ENCODE peak calls at places on chromosomes 3 and 15, in four cellular contexts. One of them, this sample, is unnamed.

GRCh38 chr3:133447751-133448477 is 48.1 kb downstream of the BFSP2 start:
- DNase-seq in GM23248: no peak
- DNase-seq in foreskin keratinocyte: no peak
- DNase-seq in tibial artery: no peak
- DNase-seq in this sample: no peak

GRCh38 chr15:45268135-45268534 is 16.1 kb downstream of the SLC28A2 start:
- DNase-seq in GM23248: no peak
- DNase-seq in foreskin keratinocyte: no peak
- DNase-seq in tibial artery: no peak
- DNase-seq in this sample: no peak

GRCh38 chr3:134334901-134335280 is 39.4 kb downstream of the AMOTL2 start:
- DNase-seq in GM23248: no peak
- DNase-seq in foreskin keratinocyte: no peak
- DNase-seq in tibial artery: peak; percentile 28
- DNase-seq in this sample: no peak

GRCh38 chr3:63960048-63960711 is 48.0 kb upstream of the SCAANT1 start:
- DNase-seq in GM23248: peak; percentile 85
- DNase-seq in foreskin keratinocyte: no peak
- DNase-seq in tibial artery: peak; percentile 76
- DNase-seq in this sample: peak; percentile 67

GRCh38 chr3:140834266-140835037 is 107.2 kb upstream of the SLC25A36 start:
- DNase-seq in GM23248: peak; percentile 38
- DNase-seq in foreskin keratinocyte: peak; percentile 32
- DNase-seq in tibial artery: no peak
- DNase-seq in this sample: peak; percentile 10

GRCh38 chr15:66269326-66270090 is 16.0 kb upstream of the MEGF11 start:
- DNase-seq in GM23248: peak; percentile 44
- DNase-seq in foreskin keratinocyte: peak; percentile 41
- DNase-seq in tibial artery: no peak
- DNase-seq in this sample: no peak

GRCh38 chr3:172634948-172635347 is 75.9 kb downstream of the NCEH1 start:
- DNase-seq in GM23248: no peak
- DNase-seq in foreskin keratinocyte: no peak
- DNase-seq in tibial artery: no peak
- DNase-seq in this sample: no peak

GRCh38 chr15:49492834-49493233 is 69.8 kb downstream of the FGF7 start:
- DNase-seq in GM23248: peak; percentile 92
- DNase-seq in foreskin keratinocyte: peak; percentile 72
- DNase-seq in tibial artery: no peak
- DNase-seq in this sample: no peak

GRCh38 chr3:16869606-16870005 is 15.1 kb upstream of the PLCL2 start:
- DNase-seq in GM23248: peak; percentile 34
- DNase-seq in foreskin keratinocyte: no peak
- DNase-seq in tibial artery: no peak
- DNase-seq in this sample: no peak

GRCh38 chr3:161171639-161172552 is 49.2 kb upstream of the NMD3 start:
- DNase-seq in GM23248: peak; percentile 18
- DNase-seq in foreskin keratinocyte: no peak
- DNase-seq in tibial artery: no peak
- DNase-seq in this sample: no peak

GRCh38 chr15:74933573-74933972 is 4.3 kb downstream of the COX5A start:
- DNase-seq in GM23248: no peak
- DNase-seq in foreskin keratinocyte: no peak
- DNase-seq in tibial artery: no peak
- DNase-seq in this sample: no peak

GRCh38 chr3:78140866-78141658 is 1101.2 kb downstream of the ROBO2 start:
- DNase-seq in GM23248: peak; percentile 16
- DNase-seq in foreskin keratinocyte: peak; percentile 82
- DNase-seq in tibial artery: no peak
- DNase-seq in this sample: no peak

GRCh38 chr3:183085634-183086390 is 13.5 kb downstream of the MCCC1 start:
- DNase-seq in GM23248: peak; percentile 26
- DNase-seq in foreskin keratinocyte: no peak
- DNase-seq in tibial artery: no peak
- DNase-seq in this sample: no peak

GRCh38 chr3:174532776-174533175 is 326.4 kb upstream of the NAALADL2 start:
- DNase-seq in GM23248: no peak
- DNase-seq in foreskin keratinocyte: no peak
- DNase-seq in tibial artery: no peak
- DNase-seq in this sample: no peak

GRCh38 chr3:114411292-114411691 is 117.5 kb downstream of the TIGIT start:
- DNase-seq in GM23248: peak; percentile 68
- DNase-seq in foreskin keratinocyte: no peak
- DNase-seq in tibial artery: no peak
- DNase-seq in this sample: no peak

GRCh38 chr15:59147666-59148065 is 42.7 kb downstream of the CCNB2 start:
- DNase-seq in GM23248: no peak
- DNase-seq in foreskin keratinocyte: no peak
- DNase-seq in tibial artery: no peak
- DNase-seq in this sample: no peak

GRCh38 chr3:53802256-53802880 is 43.9 kb downstream of the CHDH start:
- DNase-seq in GM23248: no peak
- DNase-seq in foreskin keratinocyte: no peak
- DNase-seq in tibial artery: peak; percentile 39
- DNase-seq in this sample: no peak

GRCh38 chr3:22089284-22089683 is 338.3 kb upstream of the ZNF385D start:
- DNase-seq in GM23248: peak; percentile 33
- DNase-seq in foreskin keratinocyte: peak; percentile 4
- DNase-seq in tibial artery: no peak
- DNase-seq in this sample: no peak

GRCh38 chr15:95292790-95293450 is 1037.6 kb upstream of the NR2F2 start:
- DNase-seq in GM23248: no peak
- DNase-seq in foreskin keratinocyte: no peak
- DNase-seq in tibial artery: no peak
- DNase-seq in this sample: no peak

GRCh38 chr15:35874260-35874905 is 328.4 kb upstream of the DPH6 start:
- DNase-seq in GM23248: peak; percentile 86
- DNase-seq in foreskin keratinocyte: peak; percentile 77
- DNase-seq in tibial artery: no peak
- DNase-seq in this sample: no peak

GRCh38 chr15:23467110-23467600 is 20.1 kb upstream of the GOLGA6L2 start:
- DNase-seq in GM23248: peak; percentile 70
- DNase-seq in foreskin keratinocyte: no peak
- DNase-seq in tibial artery: no peak
- DNase-seq in this sample: peak; percentile 18

GRCh38 chr3:192901435-192901834 is 16.2 kb downstream of the MB21D2 start:
- DNase-seq in GM23248: peak; percentile 96
- DNase-seq in foreskin keratinocyte: peak; percentile 93
- DNase-seq in tibial artery: no peak
- DNase-seq in this sample: no peak
- H3K4me1 ChIP-seq in GM23248: peaks cover 38% of the 10 kb centered on the region
- H3K4me1 ChIP-seq in foreskin keratinocyte: peaks cover 30% of the 10 kb centered on the region
- H3K4me1 ChIP-seq in tibial artery: no peaks in the 10 kb centered on the region
- H3K4me1 ChIP-seq in this sample: peaks cover 7% of the 10 kb centered on the region

GRCh38 chr3:142117452-142117851 is 31.9 kb downstream of the TFDP2 start:
- DNase-seq in GM23248: no peak
- DNase-seq in foreskin keratinocyte: no peak
- DNase-seq in tibial artery: no peak
- DNase-seq in this sample: no peak
- H3K27ac ChIP-seq in GM23248: no peak overlapping the region
- H3K27ac ChIP-seq in foreskin keratinocyte: no peak overlapping the region
- H3K27ac ChIP-seq in tibial artery: no peak overlapping the region
- H3K27ac ChIP-seq in this sample: no peak overlapping the region

GRCh38 chr3:31962801-31963205 is 18.3 kb downstream of the OSBPL10 start:
- DNase-seq in GM23248: peak; percentile 40
- DNase-seq in foreskin keratinocyte: no peak
- DNase-seq in tibial artery: no peak
- DNase-seq in this sample: no peak
- H3K4me1 ChIP-seq in GM23248: peaks cover 32% of the 10 kb centered on the region
- H3K4me1 ChIP-seq in foreskin keratinocyte: peaks cover 51% of the 10 kb centered on the region
- H3K4me1 ChIP-seq in tibial artery: peaks cover 32% of the 10 kb centered on the region
- H3K4me1 ChIP-seq in this sample: peaks cover 63% of the 10 kb centered on the region

GRCh38 chr3:65524544-65525070 is 514.1 kb downstream of the MAGI1 start:
- DNase-seq in GM23248: no peak
- DNase-seq in foreskin keratinocyte: no peak
- DNase-seq in tibial artery: no peak
- DNase-seq in this sample: no peak

GRCh38 chr3:65521032-65521431 is 517.7 kb downstream of the MAGI1 start:
- DNase-seq in GM23248: no peak
- DNase-seq in foreskin keratinocyte: no peak
- DNase-seq in tibial artery: no peak
- DNase-seq in this sample: no peak

GRCh38 chr3:65526656-65527055 is 512.1 kb downstream of the MAGI1 start:
- DNase-seq in GM23248: no peak
- DNase-seq in foreskin keratinocyte: no peak
- DNase-seq in tibial artery: no peak
- DNase-seq in this sample: no peak

DNA sequence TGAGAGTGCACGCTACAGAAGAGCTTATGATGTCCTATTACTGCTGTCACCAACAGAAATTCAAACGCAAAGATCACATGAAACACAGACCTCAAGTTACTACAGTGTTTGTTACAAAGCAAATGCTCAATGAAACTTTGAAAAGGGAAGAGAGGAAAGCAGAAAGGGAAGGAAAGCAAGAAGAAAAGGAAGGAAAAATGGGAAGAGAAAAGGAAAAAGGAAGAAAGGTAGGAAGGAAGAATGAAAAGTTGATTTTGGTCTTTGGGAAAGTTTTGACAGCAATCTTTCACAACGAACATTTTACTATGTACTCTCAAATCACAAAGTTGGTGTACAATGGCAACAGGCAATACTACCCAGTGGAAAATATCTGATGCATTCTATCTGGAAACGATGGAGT is 514.8 kb downstream of the MAGI1 start:
- DNase-seq in GM23248: no peak
- DNase-seq in foreskin keratinocyte: no peak
- DNase-seq in tibial artery: no peak
- DNase-seq in this sample: no peak
- H3K27ac ChIP-seq in GM23248: no peak overlapping the region
- H3K27ac ChIP-seq in foreskin keratinocyte: no peak overlapping the region
- H3K27ac ChIP-seq in tibial artery: no peak overlapping the region
- H3K27ac ChIP-seq in this sample: no peak overlapping the region

GRCh38 chr15:85767785-85768529 is 26.8 kb downstream of the KLHL25 start:
- DNase-seq in GM23248: no peak
- DNase-seq in foreskin keratinocyte: no peak
- DNase-seq in tibial artery: no peak
- DNase-seq in this sample: no peak
- H3K4me1 ChIP-seq in GM23248: peaks cover 7% of the 10 kb centered on the region
- H3K4me1 ChIP-seq in foreskin keratinocyte: peaks cover 7% of the 10 kb centered on the region
- H3K4me1 ChIP-seq in tibial artery: peaks cover 58% of the 10 kb centered on the region
- H3K4me1 ChIP-seq in this sample: peaks cover 5% of the 10 kb centered on the region

DNA sequence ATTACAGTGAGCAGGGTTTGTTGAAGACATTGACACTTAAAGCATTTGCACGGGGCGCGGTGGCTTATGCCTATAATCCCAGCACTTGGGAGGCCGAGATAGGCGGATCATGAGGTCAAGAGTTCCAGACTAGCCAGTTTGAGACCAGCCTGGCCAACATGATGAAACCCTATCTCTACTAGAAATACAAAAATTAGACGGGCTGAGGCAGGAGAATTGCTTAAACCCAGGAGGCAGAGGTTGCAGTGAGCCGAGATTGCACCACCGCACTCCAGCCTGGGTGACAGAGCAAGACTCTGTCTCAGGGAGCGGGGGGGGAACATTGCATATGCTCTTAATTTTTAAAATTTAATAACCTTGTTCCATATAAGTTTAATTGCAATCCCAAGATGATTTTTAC is 11.9 kb downstream of the STT3B start:
- DNase-seq in GM23248: peak; percentile 39
- DNase-seq in foreskin keratinocyte: no peak
- DNase-seq in tibial artery: no peak
- DNase-seq in this sample: no peak
- H3K27ac ChIP-seq in GM23248: peak overlapping the region; percentile 36
- H3K27ac ChIP-seq in foreskin keratinocyte: no peak overlapping the region
- H3K27ac ChIP-seq in tibial artery: no peak overlapping the region
- H3K27ac ChIP-seq in this sample: no peak overlapping the region

GRCh38 chr3:25153130-25153529 is 274.9 kb upstream of the RARB start:
- DNase-seq in GM23248: no peak
- DNase-seq in foreskin keratinocyte: no peak
- DNase-seq in tibial artery: no peak
- DNase-seq in this sample: no peak
- H3K4me1 ChIP-seq in GM23248: peaks cover 3% of the 10 kb centered on the region
- H3K4me1 ChIP-seq in foreskin keratinocyte: no peaks in the 10 kb centered on the region
- H3K4me1 ChIP-seq in tibial artery: peaks cover 4% of the 10 kb centered on the region
- H3K4me1 ChIP-seq in this sample: no peaks in the 10 kb centered on the region

DNA sequence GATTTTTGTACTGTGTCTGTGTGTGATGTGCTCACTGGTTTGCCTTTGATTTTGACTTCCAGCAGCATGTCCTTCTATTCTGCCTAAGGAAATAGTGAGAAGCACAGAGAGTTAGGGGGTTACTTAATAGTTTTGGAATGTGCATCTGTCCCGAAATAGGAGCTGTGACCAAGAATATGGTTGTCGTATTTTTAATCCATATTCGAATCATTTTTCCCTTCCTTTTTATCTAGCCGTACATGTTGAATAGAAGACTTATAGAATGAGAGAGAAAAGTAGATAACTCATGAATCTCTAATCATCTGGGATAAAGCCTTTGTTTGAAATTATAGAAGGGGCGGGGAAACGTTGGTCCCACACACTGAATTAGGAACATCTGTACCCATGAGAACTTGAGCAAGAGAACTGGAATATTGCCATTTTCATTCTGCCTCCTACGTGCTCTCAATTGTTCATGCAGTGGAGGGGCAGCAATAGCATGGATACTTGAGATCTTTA is 23.6 kb downstream of the CRTC3 start:
- DNase-seq in GM23248: peak; percentile 90
- DNase-seq in foreskin keratinocyte: no peak
- DNase-seq in tibial artery: no peak
- DNase-seq in this sample: no peak
- H3K27ac ChIP-seq in GM23248: peak overlapping the region; percentile 98
- H3K27ac ChIP-seq in foreskin keratinocyte: no peak overlapping the region
- H3K27ac ChIP-seq in tibial artery: peak overlapping the region; percentile 85
- H3K27ac ChIP-seq in this sample: no peak overlapping the region

GRCh38 chr3:37453393-37454391 is 279.3 kb upstream of the LRRFIP2 start:
- DNase-seq in GM23248: peak; percentile 32
- DNase-seq in foreskin keratinocyte: no peak
- DNase-seq in tibial artery: peak; percentile 92
- DNase-seq in this sample: no peak
- H3K4me1 ChIP-seq in GM23248: no peaks in the 10 kb centered on the region
- H3K4me1 ChIP-seq in foreskin keratinocyte: peaks cover 4% of the 10 kb centered on the region
- H3K4me1 ChIP-seq in tibial artery: peaks cover 62% of the 10 kb centered on the region
- H3K4me1 ChIP-seq in this sample: peaks cover 3% of the 10 kb centered on the region

GRCh38 chr3:177338697-177339219 is 141.5 kb upstream of the TBL1XR1 start:
- DNase-seq in GM23248: peak; percentile 47
- DNase-seq in foreskin keratinocyte: no peak
- DNase-seq in tibial artery: no peak
- DNase-seq in this sample: no peak
- H3K27ac ChIP-seq in GM23248: peak overlapping the region; percentile 67
- H3K27ac ChIP-seq in foreskin keratinocyte: no peak overlapping the region
- H3K27ac ChIP-seq in tibial artery: no peak overlapping the region
- H3K27ac ChIP-seq in this sample: peak overlapping the region; percentile 14

This sample was measured in Panc1.